ENCODE peak calls at places on chromosomes 7 and 10, in eight cellular contexts. U is NCI-H1092; A is NCI-H69; J is epithelial cell of proximal tubule; Z is adrenal gland; T is midbrain; F is stimulated activated CD8-positive, alpha-beta memory T cell treated with anti-CD3 and anti-CD28 coated beads, Interleukin-15, amount 100 ng/mL, for 24 hours; X is A549. M is an unnamed sample.

GRCh38 chr7:22851140-22851539 is 28.5 kb upstream of the TOMM7 start:
- DNase-seq in U (no peak), A (no peak), J (no peak), Z (no peak), T (no peak), F (no peak), X (no peak), M (no peak)

GRCh38 chr10:15200626-15201025 is 32.1 kb upstream of the NMT2 start:
- DNase-seq in U (no peak), A (no peak), J (peak; percentile 83), Z (no peak), T (no peak), F (no peak), X (peak; percentile 81), M (no peak)

GRCh38 chr7:151136515-151136908 is 31.0 kb downstream of the GBX1 start:
- DNase-seq in U (no peak), A (no peak), J (no peak), Z (no peak), T (no peak), F (no peak), X (no peak), M (no peak)

GRCh38 chr10:69845574-69846251 is 44.0 kb downstream of the COL13A1 start:
- DNase-seq in U (no peak), A (peak; percentile 35), J (peak; percentile 76), Z (peak; percentile 79), T (no peak), F (no peak), X (peak; percentile 29), M (no peak)

GRCh38 chr7:45203947-45204445 is 46.4 kb downstream of the RAMP3 start:
- DNase-seq in U (no peak), A (no peak), J (no peak), Z (no peak), T (no peak), F (no peak), X (no peak), M (no peak)

GRCh38 chr10:89032141-89032814 is 41.7 kb downstream of the FAS start:
- DNase-seq in U (no peak), A (no peak), J (peak; percentile 87), Z (peak; percentile 15), T (no peak), F (peak; percentile 27), X (peak; percentile 47), M (no peak)

GRCh38 chr7:150927954-150928340 is 50.2 kb downstream of the KCNH2 start:
- DNase-seq in U (no peak), A (peak; percentile 47), J (no peak), Z (no peak), T (no peak), F (no peak), X (peak; percentile 27), M (no peak)

GRCh38 chr7:19707240-19707639 is 1.6 kb downstream of the POLR1F start:
- DNase-seq in U (no peak), A (no peak), J (no peak), Z (no peak), T (no peak), F (no peak), X (no peak), M (no peak)

GRCh38 chr7:109545686-109546085 is 976.0 kb downstream of the DNAJB9 start:
- DNase-seq in U (no peak), A (no peak), J (no peak), Z (no peak), T (no peak), F (no peak), X (no peak), M (no peak)

GRCh38 chr10:51156913-51157312 is 82.6 kb downstream of the PRKG1 start:
- DNase-seq in U (no peak), A (peak; percentile 20), J (no peak), Z (no peak), T (no peak), F (no peak), X (no peak), M (no peak)

GRCh38 chr10:47406870-47407648 is 23.0 kb upstream of the ZNF488 start:
- DNase-seq in U (no peak), A (peak; percentile 8), J (peak; percentile 79), Z (no peak), T (no peak), F (no peak), X (peak; percentile 91), M (no peak)

GRCh38 chr10:90968448-90969086 is 47.7 kb upstream of the ANKRD1 start:
- DNase-seq in U (no peak), A (peak; percentile 10), J (peak; percentile 64), Z (peak; percentile 11), T (no peak), F (no peak), X (peak; percentile 31), M (no peak)

GRCh38 chr7:74289018-74289659 is at the start of gene CLIP2:
- DNase-seq in U (peak; percentile 73), A (peak; percentile 93), J (no peak), Z (peak; percentile 79), T (peak; percentile 88), F (peak; percentile 61), X (peak; percentile 83), M (peak; percentile 89)

GRCh38 chr10:96524745-96525144 is 11.0 kb upstream of the TLL2 start:
- DNase-seq in U (no peak), A (peak; percentile 31), J (no peak), Z (no peak), T (no peak), F (no peak), X (no peak), M (no peak)

GRCh38 chr10:113045155-113046055 is 95.4 kb downstream of the TCF7L2 start:
- DNase-seq in U (no peak), A (no peak), J (peak; percentile 67), Z (peak; percentile 59), T (no peak), F (no peak), X (peak; percentile 38), M (no peak)

GRCh38 chr10:34641147-34641912 is 173.8 kb downstream of the PARD3 start:
- DNase-seq in U (no peak), A (no peak), J (peak; percentile 35), Z (no peak), T (no peak), F (no peak), X (no peak), M (no peak)

GRCh38 chr7:72437610-72438009 is 25.5 kb upstream of the CALN1 start:
- DNase-seq in U (no peak), A (no peak), J (no peak), Z (no peak), T (no peak), F (no peak), X (no peak), M (no peak)

GRCh38 chr10:103781329-103782061 is 73.9 kb downstream of the SH3PXD2A start:
- DNase-seq in U (no peak), A (peak; percentile 43), J (peak; percentile 92), Z (no peak), T (no peak), F (no peak), X (peak; percentile 69), M (no peak)

GRCh38 chr7:132516042-132516840 is 60.0 kb downstream of the PLXNA4 start:
- DNase-seq in U (no peak), A (no peak), J (peak; percentile 56), Z (no peak), T (no peak), F (no peak), X (peak; percentile 21), M (no peak)

GRCh38 chr7:78634073-78634472 is 819.4 kb downstream of the MAGI2 start:
- DNase-seq in U (no peak), A (peak; percentile 53), J (no peak), Z (no peak), T (peak; percentile 48), F (no peak), X (no peak), M (no peak)

GRCh38 chr7:159084069-159084801 is 60.4 kb downstream of the VIPR2 start:
- DNase-seq in U (no peak), A (no peak), J (no peak), Z (no peak), T (no peak), F (no peak), X (no peak), M (no peak)

GRCh38 chr7:130486114-130486962 is 5.5 kb upstream of the MEST start:
- DNase-seq in U (peak; percentile 64), A (peak; percentile 92), J (no peak), Z (peak; percentile 86), T (peak; percentile 39), F (no peak), X (peak; percentile 95), M (peak; percentile 93)

GRCh38 chr7:39666562-39666961 is 43.2 kb downstream of the RALA start:
- DNase-seq in U (no peak), A (peak; percentile 21), J (no peak), Z (no peak), T (no peak), F (no peak), X (no peak), M (no peak)

GRCh38 chr7:140672382-140673062 is at the start of gene ADCK2:
- DNase-seq in U (peak; percentile 51), A (peak; percentile 82), J (no peak), Z (peak; percentile 49), T (peak; percentile 36), F (no peak), X (peak; percentile 24), M (peak; percentile 48)

GRCh38 chr7:47211467-47212121 is 370.3 kb downstream of the TNS3 start:
- DNase-seq in U (no peak), A (no peak), J (no peak), Z (no peak), T (no peak), F (no peak), X (no peak), M (peak; percentile 67)

GRCh38 chr7:15687645-15688025 is 1.2 kb upstream of the MEOX2 start:
- DNase-seq in U (peak; percentile 75), A (no peak), J (no peak), Z (no peak), T (peak; percentile 11), F (no peak), X (no peak), M (no peak)

GRCh38 chr7:70635633-70636032 is 496.3 kb upstream of the GALNT17 start:
- DNase-seq in U (no peak), A (no peak), J (no peak), Z (no peak), T (no peak), F (no peak), X (no peak), M (no peak)

GRCh38 chr10:14250496-14250895 is 80.2 kb downstream of the FRMD4A start:
- DNase-seq in U (no peak), A (no peak), J (no peak), Z (no peak), T (peak; percentile 29), F (no peak), X (no peak), M (no peak)

GRCh38 chr10:21052072-21052708 is 155.1 kb upstream of the NEBL start:
- DNase-seq in U (no peak), A (no peak), J (no peak), Z (peak; percentile 14), T (no peak), F (no peak), X (no peak), M (no peak)

GRCh38 chr7:29486191-29486700 is 77.4 kb upstream of the PRR15 start:
- DNase-seq in U (no peak), A (no peak), J (no peak), Z (no peak), T (peak; percentile 79), F (no peak), X (no peak), M (no peak)

GRCh38 chr7:30914611-30915601 is 3.3 kb downstream of the AQP1 start:
- DNase-seq in U (no peak), A (peak; percentile 15), J (no peak), Z (no peak), T (no peak), F (no peak), X (peak; percentile 20), M (no peak)

GRCh38 chr7:41581041-41581440 is 121.8 kb downstream of the INHBA start:
- DNase-seq in U (no peak), A (no peak), J (no peak), Z (no peak), T (no peak), F (no peak), X (no peak), M (no peak)

GRCh38 chr7:27188666-27189559 is 3.9 kb upstream of the HOXA11 start:
- DNase-seq in U (no peak), A (no peak), J (no peak), Z (no peak), T (no peak), F (no peak), X (no peak), M (no peak)

GRCh38 chr10:30058570-30059132 is 735 bp downstream of the JCAD start:
- DNase-seq in U (no peak), A (peak; percentile 5), J (no peak), Z (no peak), T (no peak), F (no peak), X (no peak), M (no peak)

M was measured in NCI-H2171.